ENCODE peak calls at places on chromosomes 11 and 22, in six cellular contexts. D is brain microvascular endothelial cell, O is IMR-90, N is right atrium auricular region, F is HL-60, Q is AG10803. P is an unnamed sample.

GRCh38 chr22:31846161-31847115 is 92.6 kb downstream of the DEPDC5 start:
- DNase-seq in D (peak), O (peak), N (no peak), F (no peak), Q (no peak), P (no peak)

GRCh38 chr11:128714121-128714520 is 20.2 kb downstream of the FLI1 start:
- DNase-seq in D (no peak), O (no peak), N (no peak), F (no peak), Q (no peak), P (no peak)

GRCh38 chr11:100888836-100889235 is 201.7 kb downstream of the ARHGAP42 start:
- DNase-seq in D (no peak), O (no peak), N (no peak), F (no peak), Q (no peak), P (no peak)

GRCh38 chr22:19062139-19062789 is 59.9 kb downstream of the DGCR2 start:
- DNase-seq in D (no peak), O (peak), N (peak), F (no peak), Q (no peak), P (no peak)

GRCh38 chr11:119335091-119335654 is 846 bp downstream of the RNF26 start:
- DNase-seq in D (no peak), O (no peak), N (no peak), F (no peak), Q (no peak), P (no peak)

GRCh38 chr11:64593156-64594105 is 2.4 kb downstream of the SLC22A12 start:
- DNase-seq in D (no peak), O (no peak), N (no peak), F (no peak), Q (no peak), P (no peak)

GRCh38 chr11:110795124-110795624 is 82.9 kb upstream of the ARHGAP20 start:
- DNase-seq in D (no peak), O (peak), N (no peak), F (no peak), Q (no peak), P (no peak)

GRCh38 chr11:26712497-26712896 is 9.4 kb downstream of the SLC5A12 start:
- DNase-seq in D (no peak), O (no peak), N (no peak), F (no peak), Q (no peak), P (no peak)

GRCh38 chr11:135008001-135008405 is 596.0 kb upstream of the B3GAT1 start:
- DNase-seq in D (no peak), O (no peak), N (no peak), F (no peak), Q (no peak), P (no peak)

GRCh38 chr11:71294846-71295600 is 42.6 kb upstream of the SHANK2 start:
- DNase-seq in D (no peak), O (no peak), N (peak), F (no peak), Q (no peak), P (no peak)

GRCh38 chr11:106748059-106748458 is 270.2 kb downstream of the GUCY1A2 start:
- DNase-seq in D (no peak), O (no peak), N (no peak), F (no peak), Q (no peak), P (no peak)

GRCh38 chr11:26442131-26442530 is 110.2 kb downstream of the ANO3 start:
- DNase-seq in D (peak), O (peak), N (no peak), F (no peak), Q (peak), P (peak)

GRCh38 chr11:91314521-91314920 is 910.1 kb upstream of the FAT3 start:
- DNase-seq in D (no peak), O (no peak), N (no peak), F (no peak), Q (no peak), P (no peak)

GRCh38 chr11:3786781-3787428 is 10.4 kb downstream of the NUP98 start:
- DNase-seq in D (no peak), O (no peak), N (peak), F (no peak), Q (peak), P (no peak)

GRCh38 chr11:58576792-58577440 is 1.3 kb upstream of the LPXN start:
- DNase-seq in D (peak), O (peak), N (no peak), F (no peak), Q (peak), P (no peak)
- TF ChIP-seq CTCF in D (peak), O (peak), N (peak), F (no peak), Q (peak), P (peak)

GRCh38 chr11:73185680-73186293 is 32.3 kb upstream of the P2RY2 start:
- DNase-seq in D (peak), O (peak), N (no peak), F (peak), Q (peak), P (peak)
- H3K4me3 ChIP-seq in D (no peak), O (no peak), N (no peak), F (peak), Q (no peak), P (no peak)

GRCh38 chr11:5553347-5553746 is 5.0 kb upstream of the OR52H1 start:
- DNase-seq in D (no peak), O (peak), N (no peak), F (no peak), Q (no peak), P (no peak)

GRCh38 chr11:5550440-5551095 is 2.2 kb upstream of the OR52H1 start:
- DNase-seq in D (peak), O (peak), N (no peak), F (no peak), Q (peak), P (peak)

GRCh38 chr11:5548440-5548839 is at the start of gene OR52H1:
- DNase-seq in D (no peak), O (no peak), N (no peak), F (no peak), Q (no peak), P (no peak)

GRCh38 chr11:5547982-5548381 is 358 bp downstream of the OR52H1 start:
- DNase-seq in D (no peak), O (no peak), N (no peak), F (no peak), Q (no peak), P (no peak)
- TF ChIP-seq CTCF in D (no peak), O (no peak), N (no peak), F (no peak), Q (no peak), P (no peak)

DNA sequence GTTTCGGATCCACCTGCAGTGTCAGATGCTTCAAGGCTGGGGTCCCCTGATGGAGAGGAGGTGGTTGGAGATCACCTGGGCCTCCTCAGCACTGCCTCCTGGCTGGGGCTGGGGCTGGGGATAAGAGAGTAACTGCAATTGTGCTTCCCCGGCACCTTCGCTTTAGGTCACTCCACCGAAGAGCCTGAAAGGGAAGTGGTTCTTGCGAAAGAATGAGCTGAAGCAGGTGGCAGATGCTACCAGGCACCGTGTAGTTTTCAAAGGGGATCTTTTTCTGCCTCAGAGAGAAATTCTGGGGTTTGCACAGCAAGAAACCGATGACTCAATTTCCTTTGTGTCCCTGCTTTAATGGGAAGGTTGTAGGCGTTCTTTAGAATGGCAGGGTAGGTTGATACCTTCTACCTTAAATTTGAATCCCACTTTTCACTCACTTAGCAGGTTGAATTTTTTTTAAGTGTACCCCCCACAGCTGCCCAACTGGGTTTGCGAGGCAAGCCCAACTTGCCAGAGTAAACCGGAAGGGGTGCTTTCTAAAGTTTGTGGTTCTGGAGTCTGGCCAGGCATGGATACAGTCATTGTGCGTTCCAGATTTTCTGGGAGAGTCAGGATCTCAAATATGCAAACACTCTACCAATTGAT is 5.3 kb downstream of the CD44 start:
- DNase-seq in D (peak), O (peak), N (no peak), F (peak), Q (peak), P (no peak)
- H3K4me3 ChIP-seq in D (peak), O (peak), N (no peak), F (no peak), Q (peak), P (no peak)

DNA sequence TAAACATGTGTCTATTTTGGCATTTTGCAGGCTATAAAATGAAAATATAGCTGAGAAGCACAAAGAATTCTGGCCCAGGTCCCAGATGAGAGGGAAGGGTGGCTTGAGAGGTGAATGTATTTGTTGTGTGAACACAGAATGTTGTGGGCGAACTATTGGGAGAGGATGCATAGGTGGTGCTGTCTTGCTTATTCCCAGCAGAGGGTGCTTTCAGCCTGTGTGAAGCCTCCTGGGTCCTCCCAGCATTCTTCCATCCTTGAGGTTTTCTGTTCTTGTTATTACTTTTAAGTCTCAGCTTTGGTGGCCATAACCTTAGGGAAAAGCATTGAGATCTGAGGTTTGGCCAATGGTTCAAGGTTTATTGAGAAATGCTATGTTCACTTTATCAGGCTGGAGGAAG is 108.7 kb upstream of the SNX19 start:
- DNase-seq in D (peak), O (peak), N (no peak), F (no peak), Q (peak), P (no peak)
- TF ChIP-seq CTCF in D (peak), O (peak), N (no peak), F (no peak), Q (peak), P (peak)

DNA sequence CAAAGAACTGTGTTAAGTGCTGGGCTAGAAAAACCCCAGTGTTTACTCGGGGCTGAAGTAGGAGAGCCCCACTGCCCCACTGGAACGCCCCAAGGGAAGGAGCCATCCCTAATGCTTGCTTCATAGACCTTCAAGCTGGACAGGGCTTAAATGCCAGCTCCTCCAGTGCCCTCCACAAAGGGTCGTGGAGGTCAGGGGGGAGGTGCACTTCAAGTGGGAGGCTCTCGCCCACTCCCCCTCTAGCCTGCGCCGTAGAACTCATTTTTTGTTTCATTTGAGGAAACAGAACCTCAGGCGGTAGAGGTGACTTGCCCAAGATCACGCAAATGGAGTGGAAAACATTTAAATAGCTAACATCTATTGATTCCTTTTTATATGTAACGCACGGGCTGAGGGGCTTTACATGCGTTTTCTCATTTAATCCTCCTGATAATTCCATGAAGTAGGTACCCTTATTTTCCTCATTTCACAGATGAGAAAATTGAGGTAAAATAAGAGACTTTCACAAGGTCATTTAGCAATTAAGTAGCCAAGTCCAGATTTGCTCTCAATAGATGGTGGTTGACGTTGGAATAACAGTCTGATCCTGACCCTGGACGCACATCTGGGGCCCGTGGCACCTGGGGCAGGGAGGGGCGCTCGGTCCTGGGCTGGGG is 525 bp upstream of the ZDHHC13 start:
- DNase-seq in D (no peak), O (no peak), N (no peak), F (no peak), Q (no peak), P (no peak)
- H3K4me3 ChIP-seq in D (peak), O (peak), N (peak), F (peak), Q (peak), P (peak)

DNA sequence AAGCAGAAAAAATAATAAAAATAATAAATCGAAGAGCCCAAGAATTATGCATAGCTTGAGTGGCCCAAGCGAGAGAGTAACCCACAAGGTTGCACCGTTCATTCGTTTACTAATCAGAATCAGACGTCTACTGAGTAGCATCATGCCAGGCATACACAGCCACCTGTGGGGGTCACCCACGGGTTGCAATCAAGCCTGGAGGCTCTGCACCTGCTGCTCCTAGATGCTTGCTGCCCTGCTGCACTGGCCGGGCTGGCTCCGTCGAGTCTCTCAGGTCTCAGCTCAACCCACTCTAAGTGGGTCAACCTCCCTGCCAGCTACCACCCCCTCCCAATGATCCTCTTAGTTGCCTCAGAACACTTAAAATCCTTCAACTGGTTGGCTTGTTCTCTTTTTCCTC is 2.0 kb upstream of the TESMIN start:
- DNase-seq in D (no peak), O (no peak), N (no peak), F (no peak), Q (no peak), P (no peak)
- TF ChIP-seq CTCF in D (no peak), O (no peak), N (no peak), F (no peak), Q (no peak), P (no peak)

P was measured in BJ.